ENCODE peak calls at places on chromosomes 13 and 19, in five cellular contexts. X is CD8-positive, alpha-beta memory T cell; Z is mammary epithelial cell; D is lung; I is adrenal gland. Y is an unnamed sample.

GRCh38 chr13:99657848-99658265 is 156.6 kb downstream of the TM9SF2 start:
- DNase-seq in D (no peak), I (no peak), Z (no peak), X (no peak), Y (peak; percentile 22)

GRCh38 chr19:6768236-6768785 is 1.1 kb upstream of the SH2D3A start:
- DNase-seq in I (no peak), D (no peak), X (no peak), Z (no peak), Y (no peak)

GRCh38 chr19:2491130-2491801 is 15.3 kb downstream of the GADD45B start:
- DNase-seq in I (peak; percentile 65), D (peak; percentile 85), Z (peak; percentile 78), X (no peak), Y (peak; percentile 98)

GRCh38 chr19:16836115-16836905 is 7.1 kb downstream of the SIN3B start:
- DNase-seq in X (no peak), D (no peak), I (no peak), Z (peak; percentile 54), Y (peak; percentile 43)

GRCh38 chr13:89903115-89903514 is 1444.4 kb upstream of the MIR17HG start:
- DNase-seq in X (no peak), I (no peak), D (no peak), Z (no peak), Y (no peak)

GRCh38 chr13:44394649-44395048 is 21.0 kb downstream of the SERP2 start:
- DNase-seq in D (no peak), Z (no peak), X (no peak), I (no peak), Y (no peak)

GRCh38 chr13:109790951-109791605 is 4.7 kb upstream of the IRS2 start:
- DNase-seq in X (no peak), D (no peak), I (peak; percentile 47), Z (peak; percentile 35), Y (peak; percentile 42)

GRCh38 chr19:27779953-27780352 is 1433.0 kb downstream of the UQCRFS1 start:
- DNase-seq in Z (no peak), I (no peak), X (no peak), D (no peak), Y (no peak)

GRCh38 chr19:16112778-16113177 is 1.1 kb downstream of the RAB8A start:
- DNase-seq in X (no peak), I (peak; percentile 33), Z (no peak), D (no peak), Y (no peak)

GRCh38 chr19:38360839-38361631 is 13.3 kb upstream of the PSMD8 start:
- DNase-seq in D (no peak), Z (no peak), X (no peak), I (no peak), Y (no peak)

GRCh38 chr13:41942462-41943094 is 18.3 kb downstream of the VWA8 start:
- DNase-seq in I (no peak), D (no peak), Z (peak; percentile 34), X (no peak), Y (no peak)

GRCh38 chr19:17862711-17863519 is 3.2 kb downstream of the RPL18A start:
- DNase-seq in D (no peak), I (no peak), Z (no peak), X (no peak), Y (no peak)

GRCh38 chr13:51585234-51585672 is 991 bp downstream of the WDFY2 start:
- DNase-seq in X (no peak), Z (no peak), D (no peak), I (no peak), Y (no peak)

GRCh38 chr13:29846475-29847256 is 3.8 kb downstream of the UBL3 start:
- DNase-seq in Z (no peak), X (no peak), I (no peak), D (no peak), Y (no peak)

GRCh38 chr19:4866595-4867424 is 657 bp downstream of the PLIN3 start:
- DNase-seq in D (peak; percentile 63), X (peak; percentile 34), I (peak; percentile 63), Z (peak; percentile 38), Y (peak; percentile 51)

GRCh38 chr19:5013761-5014160 is 44.8 kb downstream of the KDM4B start:
- DNase-seq in I (no peak), Z (no peak), X (no peak), D (no peak), Y (no peak)

GRCh38 chr13:46134961-46135522 is 30.2 kb upstream of the CPB2 start:
- DNase-seq in I (no peak), Z (peak; percentile 93), X (no peak), D (no peak), Y (peak; percentile 83)

GRCh38 chr13:99431927-99432636 is 69.2 kb upstream of the TM9SF2 start:
- DNase-seq in Z (no peak), D (no peak), X (no peak), I (no peak), Y (no peak)

GRCh38 chr13:51728275-51728673 is 75.7 kb downstream of the DHRS12 start:
- DNase-seq in D (no peak), Z (no peak), X (no peak), I (no peak), Y (peak; percentile 28)

GRCh38 chr13:68810660-68811059 is 1297.0 kb upstream of the ATXN8OS start:
- DNase-seq in I (no peak), X (no peak), D (no peak), Z (no peak), Y (no peak)

GRCh38 chr13:31965361-31966066 is 66.1 kb upstream of the FRY start:
- DNase-seq in I (no peak), X (no peak), Z (peak; percentile 59), D (no peak), Y (no peak)

GRCh38 chr13:53045110-53045509 is 16.5 kb downstream of the OLFM4 start:
- DNase-seq in D (no peak), X (no peak), I (no peak), Z (no peak), Y (no peak)

GRCh38 chr13:47287291-47287751 is 390.5 kb upstream of the HTR2A start:
- DNase-seq in X (no peak), Z (no peak), I (no peak), D (no peak), Y (no peak)

GRCh38 chr19:44764975-44765948 is 12.4 kb upstream of the CBLC start:
- DNase-seq in D (no peak), Z (no peak), X (no peak), I (peak; percentile 81), Y (no peak)

GRCh38 chr13:98279473-98280175 is 102.6 kb upstream of the RNF113B start:
- DNase-seq in X (no peak), Z (no peak), D (no peak), I (no peak), Y (no peak)

GRCh38 chr13:27283906-27284523 is 13.4 kb downstream of the RASL11A start:
- DNase-seq in X (no peak), Z (no peak), D (no peak), I (peak; percentile 40), Y (peak; percentile 50)

GRCh38 chr13:108363651-108364050 is 94.1 kb downstream of the TNFSF13B start:
- DNase-seq in D (no peak), I (no peak), Z (no peak), X (no peak), Y (no peak)
- H3K27ac ChIP-seq in D (no peak overlapping the region), I (no peak overlapping the region), Z (no peak overlapping the region), X (no peak overlapping the region), Y (no peak overlapping the region)

GRCh38 chr13:111204438-111205177 is 89.5 kb downstream of the ARHGEF7 start:
- DNase-seq in Z (peak; percentile 40), D (peak; percentile 64), X (no peak), I (peak; percentile 61), Y (peak; percentile 39)
- H3K4me3 ChIP-seq in Z (no peak overlapping the region), D (no peak overlapping the region), X (no peak overlapping the region), I (no peak overlapping the region), Y (no peak overlapping the region)

GRCh38 chr13:33542309-33543088 is 256.9 kb upstream of the STARD13 start:
- DNase-seq in X (peak; percentile 98), D (peak; percentile 97), I (peak; percentile 98), Z (peak; percentile 98), Y (peak; percentile 99)

GRCh38 chr13:33536639-33537425 is 251.3 kb upstream of the STARD13 start:
- DNase-seq in I (no peak), X (no peak), D (no peak), Z (peak; percentile 13), Y (no peak)

GRCh38 chr13:33541962-33542308 is 256.4 kb upstream of the STARD13 start:
- DNase-seq in Z (no peak), I (no peak), D (no peak), X (no peak), Y (no peak)

GRCh38 chr13:33543089-33543459 is 257.5 kb upstream of the STARD13 start:
- DNase-seq in X (no peak), Z (no peak), D (no peak), I (no peak), Y (no peak)

DNA sequence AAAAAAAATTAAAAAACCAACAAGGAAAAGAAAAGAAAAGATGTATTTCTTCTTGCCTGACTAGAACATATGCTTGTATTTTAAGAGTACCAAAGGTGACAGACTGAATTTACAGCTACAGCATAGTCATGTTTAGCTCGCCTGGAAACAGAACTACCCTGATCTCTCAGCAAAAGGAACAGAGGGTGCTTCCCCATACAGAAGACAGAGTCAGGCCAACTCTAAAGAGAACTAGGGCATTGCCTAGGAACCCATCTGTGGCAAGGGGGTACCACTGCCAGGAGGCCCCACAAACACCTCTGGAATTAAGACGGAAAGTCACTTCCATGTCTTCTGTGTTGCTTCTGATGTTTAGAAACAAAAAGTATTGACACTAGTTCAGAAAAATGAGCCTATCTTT is 252.1 kb upstream of the STARD13 start:
- DNase-seq in D (no peak), Z (no peak), X (no peak), I (no peak), Y (no peak)
- H3K27ac ChIP-seq in D (peak overlapping the region; percentile 30), Z (no peak overlapping the region), X (no peak overlapping the region), I (peak overlapping the region; percentile 20), Y (no peak overlapping the region)

DNA sequence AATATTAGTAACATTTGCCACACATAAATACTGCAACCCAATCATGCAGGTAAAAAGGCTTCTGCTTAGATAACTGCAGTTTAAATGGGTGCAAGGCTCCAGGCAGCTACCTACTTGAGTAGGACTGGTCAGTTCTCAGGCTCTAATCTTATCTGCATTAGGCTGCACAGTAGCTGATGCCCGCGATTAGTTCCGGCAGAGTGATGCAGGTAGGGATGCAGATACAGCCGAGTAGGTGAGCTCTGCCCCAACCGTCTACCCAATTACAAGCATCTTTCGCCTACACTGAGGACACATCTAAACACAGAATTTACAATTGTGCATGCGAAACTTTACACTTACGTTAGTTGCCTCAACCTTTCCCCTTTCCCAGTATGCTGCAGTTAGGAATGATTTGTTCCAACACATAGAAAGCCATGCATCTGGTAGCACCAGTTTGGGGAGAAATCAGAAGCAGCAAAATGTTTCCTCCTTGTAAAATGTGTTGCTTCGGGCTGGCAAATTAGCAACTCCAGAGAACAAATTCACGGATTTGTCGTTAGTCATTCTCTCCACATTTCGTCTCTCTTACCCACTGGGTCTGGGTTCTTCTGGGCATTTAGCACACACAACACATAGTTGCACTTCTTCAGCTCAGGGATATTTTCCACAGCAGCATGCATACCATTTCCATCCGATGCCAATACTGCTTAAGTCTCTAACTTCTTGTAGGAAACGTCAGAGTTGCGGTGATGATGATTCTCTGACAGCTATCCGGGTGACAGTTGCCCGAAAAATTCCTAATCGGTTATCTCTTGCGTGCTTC is 496 bp downstream of the PCDH9 start:
- DNase-seq in D (no peak), Z (no peak), I (no peak), X (no peak), Y (no peak)
- H3K4me3 ChIP-seq in D (peak overlapping the region; percentile 74), Z (peak overlapping the region; percentile 94), I (no peak overlapping the region), X (peak overlapping the region; percentile 32), Y (peak overlapping the region; percentile 89)

Y was measured in body of pancreas.